ENCODE peak calls at places on chromosome 20, in nine cellular contexts. N, X, E, J, R, B, K, U and A are unnamed samples.

GRCh38 chr20:49603209-49603627 is 35.3 kb upstream of the PTGIS start:
- DNase-seq in U (no peak), X (peak), J (no peak), B (peak), E (peak), K (peak), N (no peak), R (peak), A (no peak)

GRCh38 chr20:3652646-3653596 is 10.3 kb downstream of the GFRA4 start:
- DNase-seq in E (no peak), X (no peak), R (no peak), N (no peak), J (no peak), B (no peak), K (no peak), U (no peak), A (no peak)

GRCh38 chr20:24135786-24136185 is 147.2 kb upstream of the GGTLC1 start:
- DNase-seq in E (no peak), B (no peak), X (no peak), K (no peak), N (no peak), R (no peak), U (no peak), J (no peak), A (no peak)

GRCh38 chr20:35934050-35934449 is 20.3 kb downstream of the SCAND1 start:
- DNase-seq in N (no peak), R (no peak), J (no peak), E (no peak), X (no peak), K (no peak), U (no peak), B (no peak), A (no peak)

GRCh38 chr20:59123011-59123676 is 40.5 kb upstream of the ZNF831 start:
- DNase-seq in J (no peak), K (no peak), X (no peak), R (no peak), E (no peak), B (no peak), U (no peak), N (no peak), A (peak)

GRCh38 chr20:23227976-23228375 is 122.6 kb upstream of the NXT1 start:
- DNase-seq in K (no peak), N (no peak), E (no peak), J (no peak), B (peak), R (no peak), U (no peak), X (no peak), A (no peak)

GRCh38 chr20:62571667-62572344 is 70.5 kb upstream of the SLCO4A1 start:
- DNase-seq in E (peak), N (no peak), B (no peak), X (no peak), K (no peak), R (no peak), J (no peak), U (no peak), A (no peak)

GRCh38 chr20:380763-381580 is 412 bp downstream of the TRIB3 start:
- DNase-seq in R (no peak), X (peak), B (peak), E (peak), K (peak), U (peak), J (no peak), N (peak), A (no peak)

GRCh38 chr20:58375796-58376195 is 13.2 kb upstream of the VAPB start:
- DNase-seq in R (no peak), X (no peak), U (no peak), E (no peak), K (no peak), N (no peak), J (no peak), B (no peak), A (no peak)

GRCh38 chr20:53578492-53579222 is 15.0 kb downstream of the ZNF217 start:
- DNase-seq in N (peak), R (peak), B (peak), E (peak), X (peak), U (peak), K (peak), J (no peak), A (no peak)

GRCh38 chr20:44581515-44581914 is 864 bp upstream of the PKIG start:
- DNase-seq in U (no peak), B (no peak), E (no peak), K (no peak), X (no peak), J (no peak), R (no peak), N (no peak), A (no peak)
- H3K4me3 ChIP-seq in U (no peak), B (no peak), E (no peak), K (no peak), X (no peak), J (peak), R (no peak), N (no peak), A (peak)

GRCh38 chr20:14948416-14948815 is 611.0 kb upstream of the FLRT3 start:
- DNase-seq in K (no peak), E (peak), U (no peak), J (no peak), R (no peak), N (peak), X (no peak), B (no peak), A (no peak)
- TF ChIP-seq CTCF in K (no peak), E (no peak), U (no peak), J (no peak), R (no peak), N (peak), X (no peak), B (no peak), A (no peak)

GRCh38 chr20:20003088-20003954 is 13.8 kb upstream of the NAA20 start:
- DNase-seq in K (peak), J (peak), X (no peak), N (peak), B (peak), U (peak), E (no peak), R (no peak), A (peak)
- H3K4me3 ChIP-seq in K (no peak), J (peak), X (no peak), N (no peak), B (no peak), U (peak), E (no peak), R (no peak), A (peak)

GRCh38 chr20:43389231-43389630 is 68.5 kb upstream of the SRSF6 start:
- DNase-seq in R (no peak), E (no peak), K (no peak), N (no peak), X (no peak), J (no peak), B (no peak), U (no peak), A (no peak)

GRCh38 chr20:43388267-43389081 is 69.2 kb upstream of the SRSF6 start:
- DNase-seq in U (peak), X (peak), N (no peak), E (no peak), J (peak), K (peak), R (no peak), B (peak), A (no peak)

GRCh38 chr20:43387737-43388136 is 70.0 kb upstream of the SRSF6 start:
- DNase-seq in X (no peak), U (no peak), J (no peak), B (no peak), K (no peak), R (no peak), E (no peak), N (no peak), A (no peak)

GRCh38 chr20:43392561-43392960 is 65.1 kb upstream of the SRSF6 start:
- DNase-seq in J (no peak), K (no peak), R (no peak), B (no peak), U (no peak), X (no peak), E (no peak), N (no peak), A (no peak)

DNA sequence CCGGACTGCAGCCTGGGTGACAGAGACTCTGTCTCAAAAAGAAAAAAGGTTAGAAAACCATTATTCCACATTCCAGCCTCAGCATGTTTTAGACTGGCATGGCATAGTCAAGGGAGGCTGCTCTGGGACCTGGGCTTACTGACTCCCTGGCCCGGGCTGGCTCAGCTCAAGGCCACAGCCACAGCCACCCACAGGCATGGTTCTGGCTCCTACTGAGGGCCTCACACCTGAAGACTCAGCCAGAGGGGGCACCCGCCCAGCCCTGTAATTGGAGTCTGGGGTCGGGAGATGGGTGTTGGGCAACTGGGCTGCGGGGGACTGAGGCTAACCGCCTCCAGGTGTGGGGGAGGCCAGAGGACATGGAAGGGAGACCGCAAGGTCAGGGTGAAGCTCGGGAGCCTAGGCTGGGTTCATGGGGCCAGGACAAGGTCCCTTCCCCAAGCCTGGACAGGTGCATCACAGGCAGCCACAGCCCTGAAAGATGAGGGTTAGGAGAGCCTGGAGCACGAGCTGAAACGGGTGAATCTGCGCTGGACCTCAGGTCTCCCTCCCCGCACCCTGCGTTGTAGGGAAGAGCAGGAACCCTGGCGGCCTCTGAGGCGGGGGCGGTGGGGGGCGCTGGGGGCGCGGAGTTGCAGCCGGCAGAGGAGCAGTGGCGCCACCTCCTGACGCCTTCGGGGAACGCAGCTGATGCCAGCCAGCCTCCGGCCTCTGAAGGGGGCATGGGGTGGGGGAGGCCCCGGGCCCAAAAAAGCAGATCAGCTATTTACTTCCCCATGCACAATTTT is 67.7 kb upstream of the SRSF6 start:
- DNase-seq in K (no peak), B (no peak), R (no peak), U (no peak), E (no peak), X (no peak), N (no peak), J (no peak), A (no peak)
- TF ChIP-seq CTCF in K (peak), B (peak), R (peak), U (no peak), E (peak), X (peak), N (peak), J (no peak), A (no peak)

DNA sequence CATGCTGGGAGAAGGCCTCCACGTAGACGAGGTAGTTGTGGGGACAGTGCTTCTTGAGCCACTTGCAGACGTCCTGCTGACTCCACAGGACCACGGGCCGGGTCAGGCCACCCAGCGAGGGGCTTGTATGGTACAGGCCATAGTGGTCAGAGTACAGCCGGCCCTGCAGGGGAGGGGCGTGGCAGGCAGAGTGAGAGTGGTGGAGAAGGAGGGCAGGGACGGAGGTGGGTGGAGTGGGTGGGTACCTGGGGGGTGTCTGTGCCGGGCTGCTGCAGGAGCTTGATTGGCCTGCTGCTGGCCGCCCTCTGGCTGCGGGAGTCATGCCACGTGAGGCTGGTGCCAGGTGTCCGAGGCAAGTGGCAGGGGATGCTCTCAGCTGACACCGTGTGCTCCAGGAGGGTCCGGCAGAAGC is 2.5 kb downstream of the SAMD10 start:
- DNase-seq in U (no peak), B (no peak), E (no peak), X (no peak), J (no peak), R (no peak), N (no peak), K (no peak), A (no peak)
- H3K4me3 ChIP-seq in U (no peak), B (no peak), E (no peak), X (no peak), J (no peak), R (no peak), N (no peak), K (no peak), A (no peak)

GRCh38 chr20:51321343-51322163 is 221.0 kb downstream of the NFATC2 start:
- DNase-seq in R (no peak), J (no peak), X (no peak), E (no peak), N (no peak), B (no peak), U (no peak), K (no peak), A (no peak)

GRCh38 chr20:51315390-51315789 is 227.1 kb downstream of the NFATC2 start:
- DNase-seq in B (peak), R (no peak), E (no peak), U (no peak), X (no peak), J (no peak), K (no peak), N (no peak), A (no peak)

GRCh38 chr20:51319522-51319921 is 223.0 kb downstream of the NFATC2 start:
- DNase-seq in E (no peak), N (no peak), U (no peak), R (no peak), X (no peak), J (no peak), B (no peak), K (no peak), A (no peak)

GRCh38 chr20:51322164-51322707 is 220.3 kb downstream of the NFATC2 start:
- DNase-seq in N (no peak), J (no peak), E (no peak), K (no peak), B (no peak), R (no peak), X (no peak), U (no peak), A (no peak)

GRCh38 chr20:51318058-51318960 is 224.2 kb downstream of the NFATC2 start:
- DNase-seq in K (no peak), X (no peak), R (no peak), J (no peak), U (no peak), E (peak), B (no peak), N (no peak), A (no peak)
- TF ChIP-seq CTCF in K (peak), X (peak), R (peak), J (peak), U (peak), E (peak), B (peak), N (peak), A (no peak)

DNA sequence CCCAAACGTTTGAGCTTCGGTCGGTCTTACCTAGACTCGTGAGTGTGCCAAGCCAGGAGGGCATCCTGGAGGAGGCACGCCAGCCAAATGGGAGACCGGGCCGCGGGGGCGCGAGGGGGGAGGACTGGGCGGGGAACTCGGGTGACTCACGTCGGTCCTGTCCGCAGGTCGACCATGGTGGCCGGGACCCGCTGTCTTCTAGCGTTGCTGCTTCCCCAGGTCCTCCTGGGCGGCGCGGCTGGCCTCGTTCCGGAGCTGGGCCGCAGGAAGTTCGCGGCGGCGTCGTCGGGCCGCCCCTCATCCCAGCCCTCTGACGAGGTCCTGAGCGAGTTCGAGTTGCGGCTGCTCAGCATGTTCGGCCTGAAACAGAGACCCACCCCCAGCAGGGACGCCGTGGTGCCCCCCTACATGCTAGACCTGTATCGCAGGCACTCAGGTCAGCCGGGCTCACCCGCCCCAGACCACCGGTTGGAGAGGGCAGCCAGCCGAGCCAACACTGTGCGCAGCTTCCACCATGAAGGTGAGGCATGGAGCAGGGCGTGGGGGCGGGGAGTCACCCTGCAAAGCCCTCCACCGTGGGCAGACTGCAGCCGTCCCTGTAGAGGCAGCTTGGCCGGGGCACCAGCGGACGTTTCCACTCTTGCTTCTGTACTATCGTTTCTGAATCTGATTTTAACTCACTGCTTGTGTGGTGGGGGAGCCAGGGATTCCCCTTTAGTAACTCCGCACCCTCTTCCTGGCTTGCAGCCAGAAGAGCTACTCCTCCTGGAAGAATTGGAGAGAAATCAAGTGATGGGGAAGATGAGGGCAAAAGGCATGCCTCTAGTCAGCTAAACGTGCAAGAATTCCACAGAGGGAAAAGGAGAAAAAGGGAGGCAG is 2.7 kb downstream of the BMP2 start:
- DNase-seq in J (no peak), U (peak), X (peak), K (peak), B (peak), R (no peak), E (no peak), N (peak), A (peak)
- H3K4me3 ChIP-seq in J (peak), U (peak), X (peak), K (peak), B (peak), R (peak), E (no peak), N (peak), A (peak)